ENCODE peak calls at places on chromosomes 12 and 14, in nine cellular contexts. One of them, this sample, is unnamed. For H3K36me3, the result is how much of the 10 kb centered on the place peaks cover.

GRCh38 chr12:70227911-70228310 is 15.3 kb upstream of the CNOT2 start:
- DNase-seq in HepG2: no peak
- DNase-seq in GM12878: no peak
- DNase-seq in stomach: no peak
- DNase-seq in SK-N-SH: no peak
- DNase-seq in upper lobe of left lung: no peak
- DNase-seq in transverse colon: no peak
- DNase-seq in K562: no peak
- DNase-seq in esophagus muscularis mucosa: no peak
- DNase-seq in this sample: no peak

GRCh38 chr12:27934278-27934677 is 38.3 kb downstream of the PTHLH start:
- DNase-seq in HepG2: no peak
- DNase-seq in GM12878: no peak
- DNase-seq in stomach: no peak
- DNase-seq in SK-N-SH: no peak
- DNase-seq in upper lobe of left lung: no peak
- DNase-seq in transverse colon: no peak
- DNase-seq in K562: no peak
- DNase-seq in esophagus muscularis mucosa: no peak
- DNase-seq in this sample: no peak

GRCh38 chr12:92988622-92989130 is 59.6 kb upstream of the EEA1 start:
- DNase-seq in HepG2: peak
- DNase-seq in GM12878: no peak
- DNase-seq in stomach: no peak
- DNase-seq in SK-N-SH: no peak
- DNase-seq in upper lobe of left lung: no peak
- DNase-seq in transverse colon: no peak
- DNase-seq in K562: no peak
- DNase-seq in esophagus muscularis mucosa: no peak
- DNase-seq in this sample: no peak

GRCh38 chr12:12064596-12064995 is 6.1 kb upstream of the BCL2L14 start:
- DNase-seq in HepG2: no peak
- DNase-seq in GM12878: no peak
- DNase-seq in stomach: no peak
- DNase-seq in SK-N-SH: no peak
- DNase-seq in upper lobe of left lung: no peak
- DNase-seq in transverse colon: no peak
- DNase-seq in K562: no peak
- DNase-seq in esophagus muscularis mucosa: no peak
- DNase-seq in this sample: no peak

GRCh38 chr14:101843665-101844064 is 82.2 kb downstream of the PPP2R5C start:
- DNase-seq in HepG2: no peak
- DNase-seq in GM12878: peak
- DNase-seq in stomach: no peak
- DNase-seq in SK-N-SH: no peak
- DNase-seq in upper lobe of left lung: no peak
- DNase-seq in transverse colon: peak
- DNase-seq in K562: no peak
- DNase-seq in esophagus muscularis mucosa: no peak
- DNase-seq in this sample: no peak

GRCh38 chr12:106358410-106359241 is 1.1 kb downstream of the POLR3B start:
- DNase-seq in HepG2: peak
- DNase-seq in GM12878: no peak
- DNase-seq in stomach: peak
- DNase-seq in SK-N-SH: peak
- DNase-seq in upper lobe of left lung: peak
- DNase-seq in transverse colon: peak
- DNase-seq in K562: peak
- DNase-seq in esophagus muscularis mucosa: no peak
- DNase-seq in this sample: no peak

GRCh38 chr12:28987538-28988383 is 161.3 kb upstream of the FAR2 start:
- DNase-seq in HepG2: peak
- DNase-seq in GM12878: no peak
- DNase-seq in stomach: no peak
- DNase-seq in SK-N-SH: no peak
- DNase-seq in upper lobe of left lung: no peak
- DNase-seq in transverse colon: no peak
- DNase-seq in K562: no peak
- DNase-seq in esophagus muscularis mucosa: no peak
- DNase-seq in this sample: no peak

GRCh38 chr14:66380143-66380542 is 106.0 kb upstream of the CCDC196 start:
- DNase-seq in HepG2: no peak
- DNase-seq in GM12878: no peak
- DNase-seq in stomach: peak
- DNase-seq in SK-N-SH: no peak
- DNase-seq in upper lobe of left lung: no peak
- DNase-seq in transverse colon: no peak
- DNase-seq in K562: no peak
- DNase-seq in esophagus muscularis mucosa: no peak
- DNase-seq in this sample: no peak

GRCh38 chr14:37901978-37902377 is 305.7 kb upstream of the SSTR1 start:
- DNase-seq in HepG2: no peak
- DNase-seq in GM12878: no peak
- DNase-seq in stomach: no peak
- DNase-seq in SK-N-SH: no peak
- DNase-seq in upper lobe of left lung: no peak
- DNase-seq in transverse colon: no peak
- DNase-seq in K562: no peak
- DNase-seq in esophagus muscularis mucosa: no peak
- DNase-seq in this sample: no peak

GRCh38 chr12:46907791-46908190 is 82.0 kb upstream of the SLC38A4 start:
- DNase-seq in HepG2: no peak
- DNase-seq in GM12878: no peak
- DNase-seq in stomach: no peak
- DNase-seq in SK-N-SH: no peak
- DNase-seq in upper lobe of left lung: no peak
- DNase-seq in transverse colon: no peak
- DNase-seq in K562: no peak
- DNase-seq in esophagus muscularis mucosa: no peak
- DNase-seq in this sample: no peak

GRCh38 chr14:77069551-77069950 is 28.5 kb upstream of the CIPC start:
- DNase-seq in HepG2: no peak
- DNase-seq in GM12878: no peak
- DNase-seq in stomach: no peak
- DNase-seq in SK-N-SH: no peak
- DNase-seq in upper lobe of left lung: no peak
- DNase-seq in transverse colon: no peak
- DNase-seq in K562: no peak
- DNase-seq in esophagus muscularis mucosa: no peak
- DNase-seq in this sample: no peak

GRCh38 chr12:89783321-89784060 is 74.9 kb upstream of the ATP2B1 start:
- DNase-seq in HepG2: no peak
- DNase-seq in GM12878: no peak
- DNase-seq in stomach: no peak
- DNase-seq in SK-N-SH: no peak
- DNase-seq in upper lobe of left lung: no peak
- DNase-seq in transverse colon: no peak
- DNase-seq in K562: no peak
- DNase-seq in esophagus muscularis mucosa: no peak
- DNase-seq in this sample: no peak

GRCh38 chr12:57160021-57160420 is 12.6 kb upstream of the LRP1-AS start:
- DNase-seq in HepG2: no peak
- DNase-seq in GM12878: no peak
- DNase-seq in stomach: no peak
- DNase-seq in SK-N-SH: no peak
- DNase-seq in upper lobe of left lung: no peak
- DNase-seq in transverse colon: no peak
- DNase-seq in K562: no peak
- DNase-seq in esophagus muscularis mucosa: no peak
- DNase-seq in this sample: no peak

GRCh38 chr12:98572010-98572409 is 21.5 kb upstream of the SLC25A3 start:
- DNase-seq in HepG2: peak
- DNase-seq in GM12878: no peak
- DNase-seq in stomach: no peak
- DNase-seq in SK-N-SH: no peak
- DNase-seq in upper lobe of left lung: no peak
- DNase-seq in transverse colon: no peak
- DNase-seq in K562: peak
- DNase-seq in esophagus muscularis mucosa: no peak
- DNase-seq in this sample: no peak

GRCh38 chr12:120932058-120932457 is 27.9 kb upstream of the SPPL3 start:
- DNase-seq in HepG2: no peak
- DNase-seq in GM12878: no peak
- DNase-seq in stomach: no peak
- DNase-seq in SK-N-SH: no peak
- DNase-seq in upper lobe of left lung: no peak
- DNase-seq in transverse colon: no peak
- DNase-seq in K562: no peak
- DNase-seq in esophagus muscularis mucosa: no peak
- DNase-seq in this sample: no peak

DNA sequence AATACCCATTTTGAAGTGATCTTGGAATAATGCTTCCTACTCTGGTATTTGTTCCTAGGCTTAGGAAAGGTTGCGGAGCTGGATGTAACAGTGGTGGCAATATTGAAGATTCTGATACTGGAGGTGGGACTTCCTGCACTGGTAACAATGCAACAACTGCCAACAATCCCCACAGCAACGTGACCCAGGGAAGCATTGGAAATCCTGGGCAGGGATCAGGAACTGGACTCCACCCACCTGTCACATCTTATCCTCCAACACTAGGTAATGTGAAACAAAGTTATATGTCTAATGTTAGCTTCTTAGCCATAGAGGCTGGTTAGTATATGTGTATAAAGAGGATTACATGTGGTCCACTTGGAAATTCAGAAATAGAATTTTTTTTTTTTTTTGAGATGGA is 197.9 kb downstream of the PCNX1 start:
- DNase-seq in HepG2: no peak
- DNase-seq in GM12878: no peak
- DNase-seq in stomach: no peak
- DNase-seq in SK-N-SH: no peak
- DNase-seq in upper lobe of left lung: no peak
- DNase-seq in transverse colon: no peak
- DNase-seq in K562: no peak
- DNase-seq in esophagus muscularis mucosa: no peak
- DNase-seq in this sample: no peak
- H3K36me3 ChIP-seq in HepG2: under half
- H3K36me3 ChIP-seq in GM12878: under half
- H3K36me3 ChIP-seq in stomach: half or more
- H3K36me3 ChIP-seq in SK-N-SH: under half
- H3K36me3 ChIP-seq in upper lobe of left lung: half or more
- H3K36me3 ChIP-seq in transverse colon: under half
- H3K36me3 ChIP-seq in K562: under half
- H3K36me3 ChIP-seq in esophagus muscularis mucosa: under half
- H3K36me3 ChIP-seq in this sample: half or more

GRCh38 chr12:103169-103981 is 36.8 kb downstream of the IQSEC3 start:
- DNase-seq in HepG2: no peak
- DNase-seq in GM12878: no peak
- DNase-seq in stomach: no peak
- DNase-seq in SK-N-SH: peak
- DNase-seq in upper lobe of left lung: no peak
- DNase-seq in transverse colon: no peak
- DNase-seq in K562: peak
- DNase-seq in esophagus muscularis mucosa: no peak
- DNase-seq in this sample: no peak
- TF ChIP-seq EP300 in HepG2: no peak
- TF ChIP-seq EP300 in GM12878: no peak
- TF ChIP-seq EP300 in stomach: no peak
- TF ChIP-seq EP300 in SK-N-SH: no peak
- TF ChIP-seq EP300 in upper lobe of left lung: no peak
- TF ChIP-seq EP300 in transverse colon: no peak
- TF ChIP-seq EP300 in K562: no peak
- TF ChIP-seq EP300 in esophagus muscularis mucosa: no peak
- TF ChIP-seq EP300 in this sample: no peak

DNA sequence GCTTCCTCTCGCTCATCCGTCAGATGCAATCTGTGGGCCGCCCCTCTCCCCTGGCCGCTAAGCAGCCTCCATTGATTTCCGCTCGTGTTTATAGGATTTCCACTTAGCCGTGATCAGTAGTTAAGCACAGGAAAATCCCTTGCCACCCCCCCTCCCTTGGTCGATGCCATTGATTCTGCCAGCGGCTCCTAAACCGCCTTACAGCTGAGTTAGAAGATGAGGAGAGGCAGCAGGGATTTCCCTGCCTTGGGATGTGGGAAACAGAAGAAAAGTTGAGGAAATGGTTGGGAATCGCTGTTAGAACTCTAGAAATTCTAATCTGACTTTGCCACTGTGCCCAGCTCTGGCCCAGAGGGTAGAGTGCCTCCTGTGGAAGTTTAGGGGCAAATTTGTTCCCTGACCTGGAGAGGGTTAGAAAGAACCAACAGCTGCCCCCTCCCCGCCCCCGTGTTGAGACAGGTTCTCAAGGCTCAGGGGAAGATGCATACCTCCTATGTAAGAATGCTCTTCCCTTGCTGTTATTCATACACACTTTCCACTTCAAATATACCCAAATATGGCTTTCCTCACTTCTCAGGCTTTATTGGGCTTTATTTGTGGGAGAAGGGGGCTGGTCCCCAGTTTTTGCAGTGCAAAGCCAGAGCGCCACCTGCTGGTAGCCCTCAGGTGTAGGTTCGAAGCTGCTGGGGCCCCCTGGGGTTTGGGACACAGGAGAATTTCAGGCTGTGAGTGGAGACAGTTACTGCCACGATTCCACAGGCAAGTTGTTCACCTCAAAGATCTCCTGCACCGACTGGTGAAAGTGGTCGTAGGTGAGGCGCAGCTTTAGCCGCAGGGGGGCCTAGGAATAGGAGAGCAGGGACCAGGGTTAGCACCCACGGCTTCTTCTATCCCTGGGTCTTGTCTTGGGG is 3.2 kb downstream of the THTPA start:
- DNase-seq in HepG2: peak
- DNase-seq in GM12878: no peak
- DNase-seq in stomach: peak
- DNase-seq in SK-N-SH: peak
- DNase-seq in upper lobe of left lung: peak
- DNase-seq in transverse colon: peak
- DNase-seq in K562: peak
- DNase-seq in esophagus muscularis mucosa: no peak
- DNase-seq in this sample: no peak
- TF ChIP-seq POLR2AphosphoS5 in HepG2: peak
- TF ChIP-seq POLR2AphosphoS5 in GM12878: no peak
- TF ChIP-seq POLR2AphosphoS5 in stomach: no peak
- TF ChIP-seq POLR2AphosphoS5 in SK-N-SH: no peak
- TF ChIP-seq POLR2AphosphoS5 in upper lobe of left lung: no peak
- TF ChIP-seq POLR2AphosphoS5 in transverse colon: no peak
- TF ChIP-seq POLR2AphosphoS5 in K562: no peak
- TF ChIP-seq POLR2AphosphoS5 in esophagus muscularis mucosa: no peak
- TF ChIP-seq POLR2AphosphoS5 in this sample: no peak

GRCh38 chr12:113163030-113163360 is 13.5 kb downstream of the CFAP73 start:
- DNase-seq in HepG2: no peak
- DNase-seq in GM12878: no peak
- DNase-seq in stomach: no peak
- DNase-seq in SK-N-SH: no peak
- DNase-seq in upper lobe of left lung: no peak
- DNase-seq in transverse colon: no peak
- DNase-seq in K562: no peak
- DNase-seq in esophagus muscularis mucosa: no peak
- DNase-seq in this sample: no peak
- H3K36me3 ChIP-seq in HepG2: half or more
- H3K36me3 ChIP-seq in GM12878: under half
- H3K36me3 ChIP-seq in stomach: half or more
- H3K36me3 ChIP-seq in SK-N-SH: half or more
- H3K36me3 ChIP-seq in upper lobe of left lung: half or more
- H3K36me3 ChIP-seq in transverse colon: under half
- H3K36me3 ChIP-seq in K562: half or more
- H3K36me3 ChIP-seq in esophagus muscularis mucosa: half or more
- H3K36me3 ChIP-seq in this sample: half or more